ENCODE peak calls at places on chromosomes 16 and 17, in ten cellular contexts. I is SHP77; O is mesenchymal stem cell; E is stromal cell of bone marrow; Q is sciatic nerve; X is transverse colon; R is iris pigment epithelial cell; G is NCI-H146; J is stimulated activated CD4-positive, alpha-beta T cell treated with anti-CD3 and anti-CD28 coated beads, Interleukin-15, amount 100 ng/mL, for 1 hour; V is progenitor cell of endocrine pancreas. D is an unnamed sample.

GRCh38 chr16:67336646-67337045 is 10.0 kb downstream of the LRRC36 start:
- DNase-seq in I (no peak), O (no peak), E (no peak), Q (no peak), X (no peak), R (no peak), G (no peak), J (no peak), V (no peak), D (no peak)

GRCh38 chr16:28531777-28532744 is 6.7 kb downstream of the NUPR1 start:
- DNase-seq in I (peak; percentile 33), O (peak; percentile 23), E (no peak), Q (peak; percentile 81), X (peak; percentile 86), R (no peak), G (peak; percentile 41), J (no peak), V (no peak), D (no peak)

GRCh38 chr17:8441690-8442089 is 6.0 kb downstream of the NDEL1 start:
- DNase-seq in I (no peak), O (no peak), E (no peak), Q (no peak), X (no peak), R (no peak), G (no peak), J (no peak), V (no peak), D (no peak)

GRCh38 chr17:48601184-48601527 is 3.6 kb downstream of the HOXB6 start:
- DNase-seq in I (no peak), O (no peak), E (no peak), Q (no peak), X (no peak), R (no peak), G (no peak), J (no peak), V (no peak), D (no peak)

GRCh38 chr16:56312028-56312300 is 113.4 kb downstream of the AMFR start:
- DNase-seq in I (no peak), O (no peak), E (no peak), Q (no peak), X (no peak), R (no peak), G (no peak), J (no peak), V (no peak), D (no peak)

GRCh38 chr17:32393904-32394303 is 43.9 kb downstream of the ZNF207 start:
- DNase-seq in I (no peak), O (no peak), E (no peak), Q (no peak), X (no peak), R (no peak), G (no peak), J (no peak), V (no peak), D (no peak)

GRCh38 chr17:81160306-81160705 is 5.0 kb upstream of the PVALEF start:
- DNase-seq in I (no peak), O (no peak), E (no peak), Q (no peak), X (peak; percentile 41), R (no peak), G (no peak), J (no peak), V (no peak), D (no peak)

GRCh38 chr16:10521681-10522274 is 58.6 kb downstream of the EMP2 start:
- DNase-seq in I (peak; percentile 24), O (peak; percentile 66), E (peak; percentile 54), Q (peak; percentile 81), X (peak; percentile 70), R (peak; percentile 50), G (peak; percentile 20), J (no peak), V (peak; percentile 29), D (no peak)

GRCh38 chr16:48609453-48610023 is 442 bp downstream of the N4BP1 start:
- DNase-seq in I (peak; percentile 68), O (peak; percentile 63), E (no peak), Q (peak; percentile 79), X (peak; percentile 61), R (peak; percentile 34), G (peak; percentile 60), J (no peak), V (no peak), D (no peak)

GRCh38 chr17:71203953-71204352 is 916.9 kb upstream of the SOX9 start:
- DNase-seq in I (no peak), O (no peak), E (no peak), Q (no peak), X (no peak), R (peak; percentile 32), G (no peak), J (no peak), V (no peak), D (no peak)

GRCh38 chr16:49969356-49970030 is 55.5 kb upstream of the CNEP1R1 start:
- DNase-seq in I (no peak), O (peak; percentile 6), E (no peak), Q (no peak), X (no peak), R (no peak), G (peak; percentile 48), J (no peak), V (no peak), D (no peak)

GRCh38 chr17:45841883-45842525 is 2.7 kb upstream of the SPPL2C start:
- DNase-seq in I (peak; percentile 67), O (no peak), E (no peak), Q (no peak), X (no peak), R (peak; percentile 13), G (peak; percentile 12), J (no peak), V (no peak), D (peak; percentile 64)

GRCh38 chr17:76179496-76180467 is 38.7 kb upstream of the FOXJ1 start:
- DNase-seq in I (no peak), O (peak; percentile 37), E (no peak), Q (no peak), X (no peak), R (peak; percentile 33), G (no peak), J (no peak), V (no peak), D (peak; percentile 33)

GRCh38 chr17:75832164-75832651 is 12.0 kb downstream of the UNC13D start:
- DNase-seq in I (no peak), O (peak; percentile 86), E (peak; percentile 72), Q (no peak), X (peak; percentile 57), R (peak; percentile 93), G (no peak), J (no peak), V (no peak), D (no peak)

GRCh38 chr17:74152591-74153455 is 50.7 kb upstream of the RPL38 start:
- DNase-seq in I (no peak), O (no peak), E (no peak), Q (no peak), X (no peak), R (no peak), G (no peak), J (no peak), V (no peak), D (no peak)

GRCh38 chr16:56732832-56733231 is 2.9 kb downstream of the NUP93 start:
- DNase-seq in I (no peak), O (no peak), E (no peak), Q (no peak), X (no peak), R (no peak), G (no peak), J (no peak), V (no peak), D (no peak)

GRCh38 chr16:70570967-70571570 is 47.5 kb downstream of the SF3B3 start:
- DNase-seq in I (no peak), O (no peak), E (no peak), Q (peak; percentile 32), X (no peak), R (no peak), G (no peak), J (no peak), V (no peak), D (no peak)

GRCh38 chr16:10750793-10751192 is 7.2 kb downstream of the NUBP1 start:
- DNase-seq in I (no peak), O (no peak), E (no peak), Q (no peak), X (no peak), R (no peak), G (no peak), J (no peak), V (no peak), D (no peak)

GRCh38 chr16:50196736-50197135 is 43.6 kb downstream of the TENT4B start:
- DNase-seq in I (no peak), O (peak; percentile 42), E (no peak), Q (no peak), X (no peak), R (peak; percentile 28), G (no peak), J (no peak), V (no peak), D (no peak)

GRCh38 chr16:74448990-74449389 is 27.7 kb upstream of the CLEC18B start:
- DNase-seq in I (no peak), O (peak; percentile 96), E (peak; percentile 97), Q (peak; percentile 78), X (peak; percentile 56), R (peak; percentile 81), G (no peak), J (no peak), V (no peak), D (no peak)

GRCh38 chr16:50591800-50592771 is 43.9 kb downstream of the NKD1 start:
- DNase-seq in I (peak; percentile 22), O (no peak), E (no peak), Q (no peak), X (peak; percentile 30), R (no peak), G (no peak), J (no peak), V (no peak), D (peak; percentile 23)

GRCh38 chr17:10357768-10358167 is 15.0 kb downstream of the MYH13 start:
- DNase-seq in I (no peak), O (no peak), E (no peak), Q (no peak), X (no peak), R (no peak), G (peak; percentile 1), J (no peak), V (no peak), D (no peak)

GRCh38 chr17:2975469-2975958 is 87.9 kb downstream of the OR1D5 start:
- DNase-seq in I (peak; percentile 88), O (no peak), E (no peak), Q (no peak), X (peak; percentile 40), R (no peak), G (peak; percentile 76), J (no peak), V (no peak), D (no peak)

GRCh38 chr17:73156166-73156840 is 8.5 kb upstream of the SSTR2 start:
- DNase-seq in I (peak; percentile 86), O (peak; percentile 59), E (peak; percentile 38), Q (peak; percentile 79), X (peak; percentile 67), R (peak; percentile 72), G (peak; percentile 78), J (peak; percentile 17), V (peak; percentile 50), D (peak; percentile 53)

GRCh38 chr16:67395458-67396158 is 2.3 kb upstream of the TPPP3 start:
- DNase-seq in I (peak; percentile 65), O (peak; percentile 67), E (no peak), Q (peak; percentile 60), X (no peak), R (peak; percentile 20), G (peak; percentile 93), J (no peak), V (no peak), D (peak; percentile 95)

GRCh38 chr17:13420294-13421277 is 181.1 kb downstream of the HS3ST3A1 start:
- DNase-seq in I (peak; percentile 75), O (peak; percentile 83), E (peak; percentile 64), Q (no peak), X (peak; percentile 12), R (peak; percentile 91), G (no peak), J (no peak), V (no peak), D (peak; percentile 39)

GRCh38 chr17:82960419-82961271 is 118.8 kb upstream of the METRNL start:
- DNase-seq in I (no peak), O (no peak), E (no peak), Q (peak; percentile 55), X (no peak), R (no peak), G (no peak), J (no peak), V (no peak), D (no peak)

GRCh38 chr16:85579883-85580607 is 33.1 kb upstream of the GSE1 start:
- DNase-seq in I (no peak), O (peak; percentile 74), E (no peak), Q (no peak), X (no peak), R (no peak), G (no peak), J (no peak), V (no peak), D (no peak)